ENCODE peak calls at places on chromosome 14, in four cellular contexts. One of them, this sample, is unnamed.

GRCh38 chr14:89571502-89571901 is 154.5 kb upstream of the FOXN3 start:
- DNase-seq in effector memory CD8-positive, alpha-beta T cell: no peak
- DNase-seq in heart right ventricle: no peak
- DNase-seq in upper lobe of left lung: no peak
- DNase-seq in this sample: no peak

GRCh38 chr14:93126124-93126523 is 10.4 kb upstream of the ITPK1 start:
- DNase-seq in heart right ventricle: no peak
- DNase-seq in upper lobe of left lung: no peak
- DNase-seq in effector memory CD8-positive, alpha-beta T cell: no peak
- DNase-seq in this sample: no peak

GRCh38 chr14:50512463-50512862 is 19.9 kb downstream of the MAP4K5 start:
- DNase-seq in heart right ventricle: no peak
- DNase-seq in upper lobe of left lung: no peak
- DNase-seq in effector memory CD8-positive, alpha-beta T cell: no peak
- DNase-seq in this sample: no peak

GRCh38 chr14:61476105-61476736 is 154.8 kb downstream of the PRKCH start:
- DNase-seq in effector memory CD8-positive, alpha-beta T cell: no peak
- DNase-seq in upper lobe of left lung: no peak
- DNase-seq in heart right ventricle: no peak
- DNase-seq in this sample: no peak

GRCh38 chr14:68309121-68309520 is 483.7 kb downstream of the ZFP36L1 start:
- DNase-seq in effector memory CD8-positive, alpha-beta T cell: no peak
- DNase-seq in upper lobe of left lung: no peak
- DNase-seq in heart right ventricle: no peak
- DNase-seq in this sample: no peak

GRCh38 chr14:77491056-77491455 is 7.6 kb downstream of the ISM2 start:
- DNase-seq in heart right ventricle: no peak
- DNase-seq in upper lobe of left lung: no peak
- DNase-seq in effector memory CD8-positive, alpha-beta T cell: no peak
- DNase-seq in this sample: no peak

GRCh38 chr14:65239143-65239672 is 136.9 kb upstream of the MAX start:
- DNase-seq in upper lobe of left lung: no peak
- DNase-seq in effector memory CD8-positive, alpha-beta T cell: no peak
- DNase-seq in heart right ventricle: no peak
- DNase-seq in this sample: no peak

GRCh38 chr14:63952053-63952932 is 99.5 kb downstream of the SYNE2 start:
- DNase-seq in heart right ventricle: no peak
- DNase-seq in upper lobe of left lung: no peak
- DNase-seq in effector memory CD8-positive, alpha-beta T cell: no peak
- DNase-seq in this sample: no peak

GRCh38 chr14:59632381-59632780 is 55.8 kb upstream of the CCDC175 start:
- DNase-seq in heart right ventricle: no peak
- DNase-seq in upper lobe of left lung: no peak
- DNase-seq in effector memory CD8-positive, alpha-beta T cell: no peak
- DNase-seq in this sample: peak

GRCh38 chr14:75454963-75455546 is 27.2 kb downstream of the JDP2 start:
- DNase-seq in heart right ventricle: peak
- DNase-seq in effector memory CD8-positive, alpha-beta T cell: no peak
- DNase-seq in upper lobe of left lung: peak
- DNase-seq in this sample: no peak

GRCh38 chr14:63853831-63854293 is 1.1 kb downstream of the SYNE2 start:
- DNase-seq in heart right ventricle: peak
- DNase-seq in upper lobe of left lung: peak
- DNase-seq in effector memory CD8-positive, alpha-beta T cell: peak
- DNase-seq in this sample: peak

GRCh38 chr14:96424104-96424989 is 32.4 kb downstream of the AK7 start:
- DNase-seq in effector memory CD8-positive, alpha-beta T cell: peak
- DNase-seq in upper lobe of left lung: no peak
- DNase-seq in heart right ventricle: peak
- DNase-seq in this sample: peak

GRCh38 chr14:51750542-51750941 is 98.8 kb downstream of the FRMD6 start:
- DNase-seq in effector memory CD8-positive, alpha-beta T cell: no peak
- DNase-seq in upper lobe of left lung: no peak
- DNase-seq in heart right ventricle: no peak
- DNase-seq in this sample: no peak

GRCh38 chr14:99191663-99192621 is 80.1 kb downstream of the BCL11B start:
- DNase-seq in heart right ventricle: peak
- DNase-seq in effector memory CD8-positive, alpha-beta T cell: peak
- DNase-seq in upper lobe of left lung: peak
- DNase-seq in this sample: no peak

GRCh38 chr14:95496111-95496681 is 20.3 kb downstream of the SYNE3 start:
- DNase-seq in upper lobe of left lung: no peak
- DNase-seq in effector memory CD8-positive, alpha-beta T cell: no peak
- DNase-seq in heart right ventricle: no peak
- DNase-seq in this sample: no peak

GRCh38 chr14:39875028-39875427 is 442.8 kb upstream of the FBXO33 start:
- DNase-seq in upper lobe of left lung: no peak
- DNase-seq in effector memory CD8-positive, alpha-beta T cell: no peak
- DNase-seq in heart right ventricle: no peak
- DNase-seq in this sample: no peak

GRCh38 chr14:68809524-68809923 is 16.7 kb upstream of the ZFP36L1 start:
- DNase-seq in heart right ventricle: no peak
- DNase-seq in effector memory CD8-positive, alpha-beta T cell: no peak
- DNase-seq in upper lobe of left lung: no peak
- DNase-seq in this sample: peak

GRCh38 chr14:66974397-66975025 is 214.7 kb upstream of the GARIN2 start:
- DNase-seq in heart right ventricle: no peak
- DNase-seq in upper lobe of left lung: no peak
- DNase-seq in effector memory CD8-positive, alpha-beta T cell: no peak
- DNase-seq in this sample: no peak

GRCh38 chr14:60161176-60162107 is 3.8 kb downstream of the DHRS7 start:
- DNase-seq in upper lobe of left lung: no peak
- DNase-seq in effector memory CD8-positive, alpha-beta T cell: no peak
- DNase-seq in heart right ventricle: no peak
- DNase-seq in this sample: no peak